ENCODE peak calls at places on chromosomes 13 and 19, in nine cellular contexts. V is CD8-positive, alpha-beta T cell; P is GM23338; M is suprapubic skin; C is upper lobe of right lung; H is uterus; D is tibial nerve; Q is GM12865; T is Calu3. L is an unnamed sample.

GRCh38 chr13:40549500-40550094 is 116.8 kb downstream of the FOXO1 start:
- DNase-seq in P (no peak), Q (no peak), D (no peak), C (no peak), H (no peak), T (no peak), V (no peak), M (no peak), L (peak; percentile 8)

GRCh38 chr19:7815325-7815724 is 14.7 kb upstream of the EVI5L start:
- DNase-seq in T (no peak), M (no peak), Q (peak; percentile 94), H (no peak), P (no peak), C (no peak), V (no peak), D (no peak), L (no peak)

GRCh38 chr13:77480071-77480470 is 55.4 kb upstream of the SCEL start:
- DNase-seq in D (no peak), H (no peak), M (no peak), Q (no peak), V (no peak), P (peak; percentile 57), T (no peak), C (no peak), L (no peak)

GRCh38 chr13:40657307-40657706 is 9.1 kb downstream of the FOXO1 start:
- DNase-seq in C (no peak), P (no peak), V (no peak), T (no peak), M (no peak), D (no peak), H (no peak), Q (no peak), L (no peak)

GRCh38 chr13:110248449-110249143 is 58.4 kb downstream of the COL4A1 start:
- DNase-seq in T (no peak), P (no peak), V (no peak), M (no peak), C (no peak), Q (no peak), D (no peak), H (no peak), L (no peak)

GRCh38 chr13:114339779-114340534 is 25.7 kb downstream of the CHAMP1 start:
- DNase-seq in T (peak; percentile 20), D (no peak), H (no peak), P (peak; percentile 47), C (no peak), V (peak; percentile 46), Q (peak; percentile 66), M (no peak), L (peak; percentile 28)

GRCh38 chr13:43835701-43836100 is 43.8 kb downstream of the CCDC122 start:
- DNase-seq in D (no peak), T (no peak), V (no peak), M (no peak), H (no peak), C (no peak), Q (no peak), P (no peak), L (no peak)

GRCh38 chr19:46211201-46211881 is 18.2 kb upstream of the IGFL1 start:
- DNase-seq in D (no peak), T (peak; percentile 77), H (no peak), C (no peak), Q (no peak), P (peak; percentile 89), V (no peak), M (no peak), L (no peak)

GRCh38 chr19:19670070-19670551 is 1.5 kb downstream of the ZNF101 start:
- DNase-seq in Q (no peak), C (no peak), D (no peak), T (no peak), P (peak; percentile 88), V (no peak), M (no peak), H (no peak), L (no peak)

GRCh38 chr19:2048104-2048958 is 2.7 kb downstream of the MKNK2 start:
- DNase-seq in M (peak; percentile 69), P (no peak), C (no peak), T (no peak), Q (peak; percentile 29), H (no peak), V (no peak), D (no peak), L (no peak)

GRCh38 chr19:2047449-2048103 is 3.5 kb downstream of the MKNK2 start:
- DNase-seq in Q (peak; percentile 16), T (peak; percentile 39), V (no peak), M (peak; percentile 72), C (peak; percentile 89), H (peak; percentile 68), P (no peak), D (no peak), L (no peak)

GRCh38 chr19:2046046-2046907 is 4.8 kb downstream of the MKNK2 start:
- DNase-seq in H (no peak), Q (peak; percentile 29), C (no peak), V (no peak), M (no peak), D (no peak), T (no peak), P (no peak), L (no peak)

GRCh38 chr19:2045501-2046045 is 5.5 kb downstream of the MKNK2 start:
- DNase-seq in P (no peak), T (no peak), Q (peak; percentile 7), D (no peak), H (no peak), V (no peak), C (no peak), M (no peak), L (no peak)

GRCh38 chr19:2047076-2047448 is 4.0 kb downstream of the MKNK2 start:
- DNase-seq in V (no peak), H (no peak), T (no peak), P (no peak), Q (peak; percentile 58), C (no peak), D (no peak), M (no peak), L (no peak)
- TF ChIP-seq CTCF in V (no peak), H (no peak), T (no peak), P (no peak), Q (peak; percentile 4), C (no peak), D (no peak), M (no peak), L (no peak)

GRCh38 chr19:48637948-48638830 is 1.0 kb upstream of the DBP start:
- DNase-seq in P (peak; percentile 96), C (peak; percentile 89), M (peak; percentile 93), D (peak; percentile 81), H (peak; percentile 92), Q (peak; percentile 97), T (peak; percentile 64), V (peak; percentile 78), L (peak; percentile 96)
- TF ChIP-seq CTCF in P (peak; percentile 22), C (no peak), M (peak; percentile 8), D (no peak), H (no peak), Q (peak; percentile 12), T (no peak), V (no peak), L (peak; percentile 6)

GRCh38 chr13:35961002-35961401 is 170.2 kb downstream of the DCLK1 start:
- DNase-seq in C (no peak), M (no peak), D (no peak), T (no peak), H (no peak), V (no peak), P (no peak), Q (no peak), L (no peak)

GRCh38 chr13:35957996-35958395 is 173.2 kb downstream of the DCLK1 start:
- DNase-seq in C (no peak), V (no peak), Q (no peak), D (no peak), M (no peak), H (no peak), P (no peak), T (no peak), L (no peak)

GRCh38 chr13:35963982-35964665 is 167.1 kb downstream of the DCLK1 start:
- DNase-seq in Q (no peak), M (no peak), D (no peak), P (no peak), C (no peak), H (no peak), V (no peak), T (no peak), L (no peak)

GRCh38 chr13:35964764-35965163 is 166.4 kb downstream of the DCLK1 start:
- DNase-seq in T (no peak), Q (no peak), H (no peak), C (no peak), M (no peak), D (no peak), P (no peak), V (no peak), L (peak; percentile 67)

GRCh38 chr13:35961461-35962220 is 169.5 kb downstream of the DCLK1 start:
- DNase-seq in T (no peak), H (no peak), Q (no peak), C (no peak), D (no peak), V (no peak), P (no peak), M (no peak), L (no peak)
- TF ChIP-seq CTCF in T (no peak), H (peak; percentile 39), Q (no peak), C (peak; percentile 30), D (no peak), V (no peak), P (no peak), M (no peak), L (peak; percentile 25)

GRCh38 chr13:62360609-62361008 is 945.0 kb upstream of the PCDH20 start:
- DNase-seq in M (no peak), T (no peak), Q (no peak), D (no peak), H (no peak), V (no peak), P (no peak), C (no peak), L (no peak)

GRCh38 chr13:62358646-62358932 is 942.9 kb upstream of the PCDH20 start:
- DNase-seq in Q (no peak), V (no peak), H (no peak), D (no peak), M (no peak), C (no peak), T (no peak), P (no peak), L (no peak)

GRCh38 chr13:62356977-62357376 is 941.3 kb upstream of the PCDH20 start:
- DNase-seq in H (no peak), V (no peak), Q (no peak), C (no peak), T (no peak), D (no peak), P (no peak), M (no peak), L (no peak)

DNA sequence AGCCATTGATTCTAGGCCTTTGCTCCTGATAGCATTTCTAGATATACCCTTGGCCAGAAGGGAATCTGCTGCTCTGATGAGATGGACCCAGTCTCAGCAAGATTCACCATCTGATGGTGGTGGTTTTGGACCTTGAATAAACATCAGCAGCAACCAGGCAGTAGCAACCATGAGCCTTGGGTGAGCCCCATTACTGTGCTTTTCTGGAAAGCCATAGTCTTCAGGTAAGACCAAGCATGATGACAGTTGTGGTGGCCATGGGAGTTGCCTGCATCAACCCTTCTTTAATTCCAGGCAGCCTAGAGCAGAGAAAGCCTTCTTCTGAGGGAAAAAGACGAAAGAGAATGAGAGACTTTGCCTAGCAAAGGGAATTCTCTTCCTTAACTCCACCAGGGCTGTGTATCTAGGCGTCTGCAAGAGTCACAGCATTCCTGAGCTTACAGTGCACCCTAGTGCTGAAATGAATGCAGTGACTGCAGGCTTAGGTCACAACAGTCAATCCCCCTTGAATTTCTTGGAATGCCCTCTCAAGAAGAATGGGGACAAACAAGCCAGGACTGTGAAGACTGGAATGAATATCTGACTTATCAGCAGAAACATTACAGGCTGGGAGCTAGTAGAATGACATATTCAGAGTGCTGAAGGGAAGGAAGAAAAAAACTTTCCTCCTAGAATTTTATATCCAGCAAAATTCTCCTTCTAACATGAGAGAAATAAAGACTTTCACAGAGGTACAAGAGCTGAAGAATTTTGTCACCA is 942.4 kb upstream of the PCDH20 start:
- DNase-seq in C (no peak), Q (peak; percentile 67), D (no peak), V (no peak), P (peak; percentile 89), H (no peak), T (peak; percentile 11), M (no peak), L (peak; percentile 2)
- TF ChIP-seq CTCF in C (no peak), Q (peak; percentile 61), D (no peak), V (no peak), P (peak; percentile 99), H (no peak), T (no peak), M (no peak), L (peak; percentile 53)

L was measured in AG09319.